ENCODE peak calls at places on chromosomes 7 and 10, in five cellular contexts. O is H1, C is stomach, B is HepG2, D is tibial nerve. U is an unnamed sample. For H3K4me1, the result is how much of the 10 kb centered on the place peaks cover.

GRCh38 chr10:119543814-119544642 is 1.5 kb upstream of the RGS10 start:
- DNase-seq in D (no peak), O (no peak), B (no peak), C (no peak), U (no peak)

GRCh38 chr7:95608344-95609173 is 12.2 kb upstream of the PDK4 start:
- DNase-seq in B (peak), D (peak), C (peak), O (no peak), U (peak)

GRCh38 chr10:48976208-48976607 is 36.6 kb upstream of the LRRC18 start:
- DNase-seq in O (no peak), D (no peak), C (no peak), B (peak), U (no peak)

GRCh38 chr10:51574248-51575067 is 124.9 kb downstream of the CSTF2T start:
- DNase-seq in C (no peak), O (no peak), B (no peak), D (no peak), U (no peak)

GRCh38 chr7:17109017-17109416 is 189.4 kb upstream of the AHR start:
- DNase-seq in O (no peak), B (no peak), D (no peak), C (no peak), U (no peak)

GRCh38 chr10:123150229-123150985 is 2.5 kb downstream of the HMX2 start:
- DNase-seq in C (no peak), O (no peak), B (no peak), D (no peak), U (no peak)

GRCh38 chr7:47581821-47582747 is at the start of gene TNS3:
- DNase-seq in D (no peak), C (peak), B (no peak), O (no peak), U (no peak)

GRCh38 chr10:98038333-98038732 is 7.9 kb upstream of the CRTAC1 start:
- DNase-seq in D (no peak), B (no peak), O (peak), C (no peak), U (no peak)

GRCh38 chr10:131201741-131202515 is 109.6 kb downstream of the TCERG1L start:
- DNase-seq in C (peak), O (no peak), D (no peak), B (no peak), U (no peak)

GRCh38 chr7:94386416-94386815 is 8.3 kb upstream of the COL1A2 start:
- DNase-seq in D (no peak), O (no peak), B (no peak), C (no peak), U (no peak)

GRCh38 chr10:110793128-110793812 is 78.5 kb upstream of the PDCD4 start:
- DNase-seq in O (no peak), B (no peak), C (no peak), D (no peak), U (no peak)

GRCh38 chr7:132298782-132299181 is 277.5 kb downstream of the PLXNA4 start:
- DNase-seq in B (no peak), O (no peak), D (no peak), C (no peak), U (no peak)

GRCh38 chr10:126454045-126454751 is 65.9 kb upstream of the ADAM12 start:
- DNase-seq in B (no peak), D (no peak), C (no peak), O (no peak), U (peak)

GRCh38 chr10:100829103-100829870 is 83.5 kb upstream of the SLF2 start:
- DNase-seq in D (no peak), B (no peak), C (no peak), O (no peak), U (no peak)

GRCh38 chr10:25174461-25175230 is at the start of gene GPR158:
- DNase-seq in D (peak), O (peak), C (peak), B (peak), U (no peak)
- TF ChIP-seq EP300 in D (no peak), O (peak), C (no peak), B (no peak), U (no peak)

GRCh38 chr7:150753239-150753638 is 16.0 kb downstream of the GIMAP5 start:
- DNase-seq in D (no peak), O (no peak), B (no peak), C (no peak), U (no peak)
- H3K4me1 ChIP-seq in D (under half), O (under half), B (under half), C (under half), U (under half)

DNA sequence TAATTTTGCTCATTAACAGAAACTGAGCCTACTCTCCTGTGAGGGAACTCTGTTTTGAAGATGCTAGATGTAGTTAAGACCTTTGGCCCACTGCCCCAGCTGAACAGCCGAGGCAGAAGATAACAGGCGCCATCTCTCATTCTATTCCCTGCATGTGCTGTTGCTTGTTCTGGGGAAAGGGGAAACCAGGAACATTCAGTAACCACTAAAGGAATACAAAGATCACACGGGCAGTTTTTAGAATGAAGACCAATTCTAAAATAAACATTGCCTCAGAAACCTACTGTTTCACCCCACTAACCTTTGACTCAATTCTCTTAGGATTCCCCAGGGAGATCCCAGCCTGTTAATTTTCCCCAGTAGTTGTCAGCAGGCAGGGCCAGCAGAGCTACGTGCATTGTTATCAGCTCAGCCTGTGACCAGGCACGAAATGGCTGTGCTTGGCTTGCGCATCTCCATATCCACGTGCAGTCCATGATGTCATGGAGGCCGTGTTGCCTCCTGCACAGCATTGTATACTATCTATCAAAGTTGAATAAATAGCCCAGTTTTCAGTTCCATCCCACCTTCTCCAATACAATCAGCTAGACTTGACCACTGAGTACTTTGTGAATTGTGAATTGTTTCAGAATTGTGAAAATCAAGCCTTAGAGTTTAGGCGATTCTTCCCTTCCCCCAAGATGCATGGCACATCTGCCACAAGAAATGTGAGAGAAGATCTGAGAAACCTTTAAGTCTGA is 36.0 kb downstream of the ANK3 start:
- DNase-seq in C (no peak), D (no peak), B (no peak), O (no peak), U (no peak)
- TF ChIP-seq EP300 in C (no peak), D (no peak), B (no peak), O (no peak), U (no peak)

DNA sequence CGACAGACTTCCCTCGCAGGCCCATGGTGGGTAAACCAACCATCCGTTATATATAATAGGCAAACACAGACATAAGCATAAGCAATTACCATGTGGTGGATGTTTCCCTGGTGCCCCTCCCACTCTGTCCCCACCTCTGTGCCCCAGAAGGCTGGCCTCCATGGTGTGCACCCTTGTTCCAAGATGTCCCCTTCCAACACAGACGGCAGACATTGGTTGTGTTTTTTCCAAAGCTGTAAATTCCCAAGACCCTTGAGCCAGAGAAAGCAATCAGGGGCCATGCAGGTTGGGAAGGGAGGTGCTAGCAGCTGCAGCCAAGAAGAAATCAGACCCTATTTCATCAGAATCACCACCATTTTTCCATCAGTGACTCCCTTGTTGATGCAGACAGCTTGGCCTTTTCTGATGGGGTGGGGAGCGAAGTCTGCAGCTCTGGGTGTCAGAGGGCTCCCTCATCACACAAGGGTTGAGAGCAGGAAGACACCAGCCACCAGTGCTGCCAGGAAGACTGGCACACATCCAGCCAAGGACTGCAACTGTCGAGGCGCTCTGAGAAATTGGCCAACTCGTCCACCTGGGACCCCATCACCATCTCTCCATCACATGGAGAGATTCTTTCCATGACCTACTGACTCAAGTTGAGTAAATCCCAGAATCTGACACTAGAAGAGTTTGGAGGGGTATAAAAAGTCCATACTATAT is 86.8 kb upstream of the CHST15 start:
- DNase-seq in O (no peak), C (no peak), D (no peak), B (no peak), U (no peak)
- H3K4me1 ChIP-seq in O (under half), C (under half), D (under half), B (under half), U (under half)

DNA sequence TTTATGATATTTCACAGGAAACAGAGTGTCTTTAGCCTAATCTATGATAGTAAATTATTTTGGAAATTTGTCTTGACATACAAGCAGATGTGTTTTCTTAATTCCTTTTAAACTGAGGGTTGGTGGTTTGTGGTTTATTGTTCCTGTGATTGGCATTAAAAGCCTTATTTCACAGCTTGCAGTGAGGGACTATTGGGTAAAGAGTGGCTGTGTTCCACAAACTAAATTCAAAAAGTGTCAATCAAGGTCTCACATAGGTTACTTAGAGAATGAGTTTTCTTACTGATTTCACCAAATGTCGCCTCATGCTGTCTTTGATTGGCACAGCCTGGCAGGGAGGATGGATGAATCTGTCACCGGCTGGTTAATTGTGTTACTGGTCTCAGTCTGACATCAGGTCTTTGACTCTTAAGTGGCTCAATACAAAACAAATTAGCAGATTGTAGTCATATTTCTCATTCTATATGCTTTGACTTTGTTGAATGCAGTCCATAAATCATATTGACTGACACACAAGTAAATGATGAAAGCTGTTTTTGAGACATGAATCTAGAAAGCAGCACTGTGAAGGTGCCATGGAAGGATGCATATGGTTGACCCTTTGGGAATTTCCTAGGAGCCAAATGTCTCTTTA is 66.8 kb upstream of the CYP26C1 start:
- DNase-seq in C (no peak), D (no peak), B (no peak), O (no peak), U (no peak)
- TF ChIP-seq EP300 in C (no peak), D (no peak), B (no peak), O (no peak), U (no peak)

DNA sequence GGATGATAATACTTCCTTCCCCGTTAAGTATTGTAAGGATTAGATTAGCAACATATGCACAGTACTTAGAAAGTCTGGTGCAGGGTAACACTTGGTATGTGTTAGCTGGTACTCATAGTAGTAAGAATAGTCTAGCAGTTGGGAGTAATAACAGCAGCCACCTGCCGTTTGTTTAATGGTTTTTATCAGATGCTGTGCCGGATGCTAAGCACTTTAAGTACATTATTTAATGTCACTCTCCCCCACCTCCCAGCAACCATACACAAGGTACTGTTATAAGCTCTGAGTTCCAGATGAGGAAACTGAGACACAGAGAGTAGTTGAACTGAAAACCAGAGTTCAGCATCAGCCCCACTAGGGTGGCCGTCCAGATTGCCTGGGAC is 60.1 kb downstream of the ZMIZ1 start:
- DNase-seq in B (no peak), D (no peak), C (no peak), O (no peak), U (no peak)
- H3K4me1 ChIP-seq in B (half or more), D (under half), C (half or more), O (under half), U (half or more)

GRCh38 chr7:5266148-5267028 is 16.4 kb upstream of the SLC29A4 start:
- DNase-seq in C (no peak), B (no peak), D (no peak), O (no peak), U (no peak)
- TF ChIP-seq EP300 in C (no peak), B (no peak), D (no peak), O (no peak), U (no peak)

DNA sequence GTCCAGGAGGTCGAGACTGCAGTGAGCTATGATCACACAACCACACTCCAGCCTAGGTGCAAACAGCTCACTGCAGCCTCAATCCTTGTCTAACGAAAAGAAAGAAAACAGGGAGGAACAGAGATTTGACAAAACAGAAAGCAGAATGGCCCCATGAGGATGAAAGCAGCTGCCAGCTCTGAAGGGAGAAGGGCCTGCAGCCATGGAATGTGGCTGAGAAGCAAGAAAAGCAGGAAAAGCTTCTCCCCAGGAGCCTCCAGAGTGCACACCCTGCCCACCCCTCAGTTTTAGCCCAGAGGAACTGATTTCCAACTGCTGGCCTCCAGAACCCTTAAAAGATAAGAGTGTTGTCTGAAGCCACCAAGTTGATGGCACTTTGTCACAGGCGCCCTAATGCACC is 13.0 kb downstream of the ESYT2 start:
- DNase-seq in B (no peak), D (no peak), O (no peak), C (no peak), U (no peak)
- H3K4me1 ChIP-seq in B (half or more), D (half or more), O (under half), C (half or more), U (half or more)